ENCODE peak calls at places on chromosomes 5 and 9, in four cellular contexts. X is Peyer's patch, P is osteocyte, Q is kidney glomerular epithelial cell. Z is an unnamed sample.

GRCh38 chr5:72402959-72403628 is 82.9 kb downstream of the PTCD2 start:
- DNase-seq in X (no peak), P (no peak), Q (no peak), Z (no peak)

GRCh38 chr9:134396825-134397224 is 70.6 kb downstream of the RXRA start:
- DNase-seq in X (no peak), P (no peak), Q (peak; percentile 45), Z (no peak)

GRCh38 chr9:37061763-37062162 is 27.7 kb upstream of the PAX5 start:
- DNase-seq in X (no peak), P (peak; percentile 53), Q (no peak), Z (no peak)

GRCh38 chr9:16307626-16308195 is 562.8 kb downstream of the BNC2 start:
- DNase-seq in X (no peak), P (no peak), Q (no peak), Z (no peak)

GRCh38 chr5:175813943-175814630 is 57.3 kb upstream of the CPLX2 start:
- DNase-seq in X (no peak), P (no peak), Q (no peak), Z (no peak)

GRCh38 chr9:86142973-86143372 is 43.6 kb upstream of the GOLM1 start:
- DNase-seq in X (no peak), P (no peak), Q (no peak), Z (no peak)

GRCh38 chr9:16126042-16126441 is 573.2 kb downstream of the CCDC171 start:
- DNase-seq in X (no peak), P (no peak), Q (no peak), Z (no peak)

GRCh38 chr5:43038523-43038989 is 1.6 kb downstream of the ANXA2R start:
- DNase-seq in X (no peak), P (no peak), Q (no peak), Z (no peak)